ENCODE peak calls at places on chromosomes 1 and 21, in five cellular contexts. Q is AG09309, F is lower lobe of right lung, B is PC-3, D is Caco-2. J is an unnamed sample.

GRCh38 chr1:20685099-20685662 is 24.0 kb upstream of the DDOST start:
- DNase-seq in B (no peak), D (no peak), Q (no peak), F (no peak), J (no peak)

GRCh38 chr1:7572654-7573152 is 198.4 kb upstream of the VAMP3 start:
- DNase-seq in Q (no peak), B (no peak), F (no peak), D (no peak), J (no peak)

GRCh38 chr1:165235777-165236285 is 120.7 kb downstream of the LMX1A start:
- DNase-seq in Q (no peak), D (no peak), B (no peak), F (no peak), J (no peak)

GRCh38 chr1:205284420-205285144 is 37.0 kb downstream of the NUAK2 start:
- DNase-seq in F (peak), D (peak), Q (peak), B (peak), J (peak)

GRCh38 chr1:232627645-232628334 is 2.1 kb downstream of the SIPA1L2 start:
- DNase-seq in F (no peak), D (no peak), B (peak), Q (no peak), J (no peak)

GRCh38 chr1:239952348-239953307 is 139.1 kb upstream of the FMN2 start:
- DNase-seq in F (no peak), D (no peak), B (peak), Q (no peak), J (no peak)

GRCh38 chr1:42192106-42192505 is 27.6 kb upstream of the GUCA2A start:
- DNase-seq in D (no peak), Q (no peak), F (no peak), B (no peak), J (no peak)

GRCh38 chr1:205547932-205548827 is 43.7 kb downstream of the CDK18 start:
- DNase-seq in Q (no peak), B (no peak), F (no peak), D (no peak), J (no peak)

GRCh38 chr1:29426701-29427279 is 190.5 kb downstream of the PTPRU start:
- DNase-seq in Q (no peak), F (no peak), D (no peak), B (no peak), J (peak)

GRCh38 chr1:233113009-233113712 is 162.8 kb downstream of the NTPCR start:
- DNase-seq in F (peak), B (peak), D (peak), Q (peak), J (peak)

GRCh38 chr1:48228156-48228555 is 5.6 kb downstream of the SLC5A9 start:
- DNase-seq in B (no peak), D (no peak), Q (no peak), F (no peak), J (no peak)

GRCh38 chr1:34125721-34126380 is 39.2 kb downstream of the CSMD2 start:
- DNase-seq in D (no peak), Q (no peak), B (no peak), F (no peak), J (no peak)

GRCh38 chr1:198297281-198297680 is 140.5 kb downstream of the NEK7 start:
- DNase-seq in F (no peak), B (no peak), D (no peak), Q (no peak), J (no peak)

GRCh38 chr1:108758782-108759181 is 12.3 kb downstream of the STXBP3 start:
- DNase-seq in F (no peak), Q (no peak), B (no peak), D (no peak), J (no peak)

GRCh38 chr1:246355421-246356230 is 151.5 kb downstream of the SMYD3 start:
- DNase-seq in Q (no peak), B (no peak), F (no peak), D (no peak), J (no peak)

GRCh38 chr1:102872097-102872496 is 236.2 kb downstream of the COL11A1 start:
- DNase-seq in F (no peak), Q (no peak), B (no peak), D (no peak), J (no peak)

GRCh38 chr1:1216770-1217620 is 3.0 kb upstream of the TNFRSF4 start:
- DNase-seq in F (no peak), D (no peak), B (no peak), Q (no peak), J (no peak)

GRCh38 chr1:9942399-9942938 is 722 bp downstream of the LZIC start:
- DNase-seq in F (no peak), B (peak), Q (peak), D (no peak), J (no peak)

GRCh38 chr1:240484804-240485441 is 127.0 kb downstream of the GREM2 start:
- DNase-seq in Q (no peak), D (no peak), F (no peak), B (no peak), J (no peak)

GRCh38 chr1:203667616-203668015 is 41.0 kb downstream of the ATP2B4 start:
- DNase-seq in D (no peak), F (no peak), Q (no peak), B (no peak), J (no peak)

GRCh38 chr1:245860681-245861552 is 646.2 kb downstream of the SMYD3 start:
- DNase-seq in D (no peak), Q (no peak), B (no peak), F (no peak), J (no peak)

GRCh38 chr21:15774590-15774989 is 44.8 kb downstream of the USP25 start:
- DNase-seq in Q (peak), D (no peak), F (no peak), B (peak), J (no peak)

GRCh38 chr1:64823691-64824476 is 79.0 kb downstream of the RAVER2 start:
- DNase-seq in B (peak), Q (peak), D (peak), F (no peak), J (no peak)

GRCh38 chr1:228898582-228898992 is 163.3 kb downstream of the RHOU start:
- DNase-seq in F (no peak), B (no peak), D (no peak), Q (no peak), J (no peak)

GRCh38 chr1:236576004-236576403 is 28.3 kb downstream of the HEATR1 start:
- DNase-seq in D (no peak), Q (peak), B (no peak), F (no peak), J (no peak)

GRCh38 chr1:15411593-15412487 is 2.2 kb downstream of the EFHD2 start:
- DNase-seq in Q (no peak), B (peak), F (peak), D (no peak), J (no peak)

GRCh38 chr1:152585586-152585985 is 5.3 kb upstream of the LCE3D start:
- DNase-seq in D (no peak), F (no peak), Q (no peak), B (no peak), J (no peak)

GRCh38 chr1:3313579-3313955 is 140.9 kb upstream of the ARHGEF16 start:
- DNase-seq in Q (peak), D (no peak), B (peak), F (peak), J (no peak)

GRCh38 chr1:180270767-180271639 is 40.9 kb downstream of the LHX4 start:
- DNase-seq in F (no peak), B (no peak), D (no peak), Q (no peak), J (no peak)

GRCh38 chr1:180271640-180272255 is 41.7 kb downstream of the LHX4 start:
- DNase-seq in B (no peak), D (no peak), Q (no peak), F (no peak), J (no peak)

GRCh38 chr1:180268556-180269044 is 38.5 kb downstream of the LHX4 start:
- DNase-seq in D (no peak), F (no peak), B (no peak), Q (no peak), J (no peak)

GRCh38 chr1:180267761-180268555 is 37.9 kb downstream of the LHX4 start:
- DNase-seq in F (no peak), D (no peak), Q (no peak), B (no peak), J (no peak)

DNA sequence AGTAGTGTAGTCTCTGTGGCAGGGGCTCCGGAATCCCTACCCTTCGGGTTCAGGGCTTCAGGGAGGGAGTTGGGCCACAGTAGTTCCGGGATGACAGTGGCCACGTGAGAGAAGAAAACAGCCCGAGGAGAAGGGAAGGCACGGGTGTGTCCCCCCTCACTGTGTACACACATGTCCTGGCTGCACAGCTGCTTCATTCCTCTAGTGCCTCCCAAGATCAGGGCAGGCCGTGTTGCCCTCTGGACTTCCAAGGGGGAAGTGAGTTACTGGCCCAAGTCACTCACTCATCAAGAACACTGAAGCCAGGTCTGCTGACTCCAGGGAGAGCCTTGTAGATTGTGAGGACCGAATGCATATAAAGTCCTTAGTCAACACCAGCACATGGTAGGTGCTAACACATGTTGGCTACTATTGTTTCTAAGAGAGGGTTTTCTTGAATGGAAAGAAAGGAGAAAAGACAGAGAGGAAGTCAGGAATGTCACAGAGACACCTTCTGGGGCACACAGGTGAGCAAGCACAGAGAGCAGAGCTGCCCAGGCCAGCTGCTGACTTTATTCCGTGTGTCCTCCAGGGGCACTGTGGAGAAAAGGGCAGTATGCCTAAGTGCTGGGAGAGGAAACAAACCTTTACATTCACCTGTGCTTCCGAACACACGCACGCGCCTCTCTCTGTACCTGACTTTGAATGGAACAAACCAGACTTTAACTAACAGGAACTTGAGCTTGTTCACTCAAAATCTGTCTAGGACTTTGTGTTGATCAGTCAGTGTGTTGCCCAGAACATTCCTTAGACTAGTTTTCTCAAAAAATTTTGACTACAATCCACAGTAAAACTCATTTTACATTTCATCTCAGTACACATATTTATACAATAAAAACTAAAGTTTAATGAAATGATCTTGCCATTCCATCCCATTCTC is 40.0 kb downstream of the LHX4 start:
- DNase-seq in D (peak), B (peak), Q (no peak), F (no peak), J (no peak)
- TF ChIP-seq CTCF in D (peak), B (peak), Q (peak), F (no peak), J (peak)

DNA sequence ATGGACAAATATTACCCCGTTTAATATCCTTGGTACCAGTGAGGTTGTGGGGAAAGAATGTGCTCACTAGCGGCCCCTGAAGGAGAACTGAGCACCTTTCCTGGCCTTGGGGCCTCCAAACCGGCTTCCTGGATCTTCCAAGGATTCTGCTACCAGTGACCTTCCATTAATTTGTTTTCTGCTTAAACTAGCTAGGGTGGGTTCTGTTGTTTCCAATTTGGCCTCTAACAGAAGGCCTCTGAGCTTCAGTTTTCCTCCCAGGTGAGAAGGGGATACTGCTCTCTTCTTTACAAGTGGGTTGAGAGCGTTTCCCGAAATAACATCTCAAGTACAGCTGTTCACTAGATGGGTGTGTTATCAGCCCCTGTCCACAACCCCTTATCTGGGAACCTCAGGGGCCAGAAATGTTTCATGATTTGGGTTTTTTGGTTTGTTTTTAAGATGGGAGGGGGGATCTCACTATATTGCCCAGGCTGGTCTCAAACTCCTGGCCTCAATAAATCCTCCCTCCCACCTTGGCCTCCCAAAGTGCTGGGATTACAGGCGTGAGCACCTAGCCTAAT is 16.9 kb upstream of the IFNGR2 start:
- DNase-seq in B (peak), D (no peak), Q (no peak), F (no peak), J (no peak)
- TF ChIP-seq CTCF in B (peak), D (no peak), Q (peak), F (peak), J (no peak)

GRCh38 chr1:110603058-110603457 is 3.1 kb downstream of the KCNA2 start:
- DNase-seq in Q (no peak), D (no peak), B (no peak), F (no peak), J (no peak)
- TF ChIP-seq CTCF in Q (no peak), D (no peak), B (no peak), F (no peak), J (no peak)

GRCh38 chr21:44948426-44949120 is 8.7 kb downstream of the SLX9 start:
- DNase-seq in D (no peak), F (peak), Q (no peak), B (no peak), J (peak)

GRCh38 chr21:44950351-44950750 is 10.5 kb downstream of the SLX9 start:
- DNase-seq in D (no peak), F (peak), B (no peak), Q (no peak), J (no peak)

GRCh38 chr21:44949161-44950015 is 9.6 kb downstream of the SLX9 start:
- DNase-seq in Q (no peak), D (peak), B (peak), F (peak), J (no peak)

GRCh38 chr21:44951186-44951915 is 11.5 kb downstream of the SLX9 start:
- DNase-seq in F (peak), Q (no peak), D (no peak), B (no peak), J (no peak)

DNA sequence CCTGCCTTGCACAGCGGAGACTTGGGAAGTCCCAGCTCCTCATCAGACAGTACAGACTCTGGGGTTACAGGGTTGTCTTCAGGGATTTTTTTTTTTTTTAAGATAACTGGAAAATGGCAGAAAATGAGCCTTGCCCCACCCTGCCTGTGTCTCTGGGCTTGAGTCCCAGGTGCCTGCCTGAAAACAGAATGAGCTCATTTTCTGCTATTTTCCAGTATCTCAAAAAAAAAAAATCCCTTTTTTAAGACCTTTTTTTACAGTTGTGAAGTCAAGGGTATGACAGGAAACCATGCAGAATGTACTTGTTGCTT is 10.1 kb downstream of the SLX9 start:
- DNase-seq in B (no peak), F (no peak), D (no peak), Q (no peak), J (no peak)
- TF ChIP-seq CTCF in B (no peak), F (no peak), D (no peak), Q (no peak), J (peak)